ENCODE peak calls at places on chromosome 5, in five cellular contexts. I is endothelial cell, X is endothelial cell of umbilical vein, R is MG63, E is fibroblast of mammary gland. F is an unnamed sample.

GRCh38 chr5:606061-606460 is 6.1 kb upstream of the CEP72 start:
- DNase-seq in I (no peak), X (no peak), R (no peak), E (no peak), F (no peak)

GRCh38 chr5:159456261-159456660 is 126.0 kb upstream of the IL12B start:
- DNase-seq in I (no peak), X (no peak), R (no peak), E (no peak), F (no peak)

GRCh38 chr5:142325677-142326479 is 1.1 kb upstream of the SPRY4 start:
- DNase-seq in I (peak), X (peak), R (peak), E (peak), F (no peak)

GRCh38 chr5:87210076-87210475 is 57.6 kb upstream of the RASA1 start:
- DNase-seq in I (no peak), X (no peak), R (no peak), E (no peak), F (no peak)

GRCh38 chr5:147504001-147504400 is 5.9 kb downstream of the DPYSL3 start:
- DNase-seq in I (no peak), X (peak), R (peak), E (peak), F (no peak)

GRCh38 chr5:95068952-95069351 is 215.9 kb downstream of the MCTP1 start:
- DNase-seq in I (no peak), X (no peak), R (no peak), E (no peak), F (no peak)

GRCh38 chr5:462051-462481 is 19.1 kb downstream of the EXOC3 start:
- DNase-seq in I (no peak), X (no peak), R (no peak), E (no peak), F (no peak)

GRCh38 chr5:125349432-125349831 is 603.0 kb upstream of the ZNF608 start:
- DNase-seq in I (no peak), X (no peak), R (no peak), E (peak), F (no peak)

GRCh38 chr5:122507581-122507980 is 195.5 kb downstream of the SNCAIP start:
- DNase-seq in I (no peak), X (no peak), R (no peak), E (peak), F (no peak)

GRCh38 chr5:41517909-41518308 is 7.5 kb upstream of the PLCXD3 start:
- DNase-seq in I (no peak), X (no peak), R (no peak), E (peak), F (peak)

GRCh38 chr5:103347729-103348128 is 89.2 kb downstream of the MACIR start:
- DNase-seq in I (no peak), X (no peak), R (no peak), E (no peak), F (peak)

GRCh38 chr5:134245101-134245604 is 19.3 kb upstream of the PPP2CA start:
- DNase-seq in I (no peak), X (peak), R (peak), E (peak), F (peak)

GRCh38 chr5:151164687-151165392 is 7.3 kb upstream of the ANXA6 start:
- DNase-seq in I (peak), X (peak), R (peak), E (peak), F (peak)

GRCh38 chr5:149938272-149938671 is 6.3 kb downstream of the PDE6A start:
- DNase-seq in I (no peak), X (peak), R (peak), E (peak), F (peak)

GRCh38 chr5:54194326-54194725 is 116.0 kb downstream of the ARL15 start:
- DNase-seq in I (no peak), X (no peak), R (no peak), E (no peak), F (no peak)

GRCh38 chr5:109645591-109646236 is 44.0 kb upstream of the MAN2A1 start:
- DNase-seq in I (no peak), X (no peak), R (no peak), E (no peak), F (peak)

GRCh38 chr5:633521-633955 is 21.4 kb downstream of the CEP72 start:
- DNase-seq in I (no peak), X (no peak), R (no peak), E (peak), F (no peak)

GRCh38 chr5:322942-323879 is 1.7 kb downstream of the AHRR start:
- DNase-seq in I (no peak), X (no peak), R (peak), E (no peak), F (peak)

GRCh38 chr5:102312586-102312985 is 16.5 kb upstream of the SLCO4C1 start:
- DNase-seq in I (no peak), X (no peak), R (peak), E (peak), F (no peak)

GRCh38 chr5:2187156-2187555 is 304.4 kb upstream of the IRX4 start:
- DNase-seq in I (no peak), X (no peak), R (no peak), E (no peak), F (no peak)

GRCh38 chr5:74131256-74131655 is 505.3 kb downstream of the ARHGEF28 start:
- DNase-seq in I (no peak), X (no peak), R (no peak), E (no peak), F (no peak)

GRCh38 chr5:174409070-174409469 is 315.3 kb upstream of the MSX2 start:
- DNase-seq in I (no peak), X (no peak), R (no peak), E (no peak), F (peak)

GRCh38 chr5:122401991-122402710 is 90.1 kb downstream of the SNCAIP start:
- DNase-seq in I (no peak), X (no peak), R (no peak), E (no peak), F (no peak)

F was measured in OCI-M1.